ENCODE peak calls at places on chromosomes 11 and 22, in seven cellular contexts. Y is activated CD4-positive, alpha-beta T cell treated with anti-CD3 and anti-CD28 coated beads, Interleukin-2, amount 50 U/mL, for 48 hours; U is iris pigment epithelial cell; S is activated T-helper 2 cell treated with anti-CD3 and anti-CD28 coated beads, Interferon-gamma antibody, Interleukin-2, Interleukin-4, amounts not matched to agents 10 μg/mL and 5 μg/mL and 100 μg/mL, durations not matched to agents 14 hours and 24 hours and 36 hours; F is A673; E is 8988T; M is neural crest cell. I is an unnamed sample.
A peak's percentile ranks its signal among the peaks of the same experiment; 100 is the strongest.

GRCh38 chr11:130448416-130449068 is at the start of gene ADAMTS15:
- DNase-seq in Y (peak; percentile 56), S (peak; percentile 47), U (peak; percentile 72), F (peak; percentile 97), M (peak; percentile 81), E (peak; percentile 88), I (no peak)

GRCh38 chr11:16604784-16605439 is 133.5 kb upstream of the C11orf58 start:
- DNase-seq in F (peak; percentile 60), S (no peak), E (peak; percentile 28), Y (peak; percentile 24), M (peak; percentile 40), U (no peak), I (peak; percentile 32)

GRCh38 chr22:33352768-33353167 is 294.6 kb upstream of the SYN3 start:
- DNase-seq in S (no peak), U (no peak), F (no peak), E (no peak), M (no peak), Y (no peak), I (no peak)

GRCh38 chr22:25545677-25546076 is 18.8 kb upstream of the GRK3 start:
- DNase-seq in F (no peak), M (no peak), S (no peak), U (no peak), Y (no peak), E (no peak), I (no peak)

GRCh38 chr11:17936790-17937189 is 76.1 kb downstream of the SERGEF start:
- DNase-seq in Y (no peak), E (no peak), U (no peak), F (no peak), S (no peak), M (no peak), I (no peak)

GRCh38 chr22:37284807-37285355 is 2.6 kb downstream of the CYTH4 start:
- DNase-seq in F (no peak), Y (peak; percentile 34), U (no peak), S (no peak), E (no peak), M (no peak), I (no peak)

GRCh38 chr11:108324587-108324986 is 101.7 kb downstream of the ATM start:
- DNase-seq in M (no peak), Y (no peak), U (peak; percentile 59), E (no peak), S (no peak), F (peak; percentile 90), I (no peak)

GRCh38 chr11:76891793-76892192 is 31.1 kb downstream of the ACER3 start:
- DNase-seq in E (no peak), S (no peak), Y (no peak), M (no peak), F (no peak), U (no peak), I (no peak)

GRCh38 chr22:46971141-46971775 is 208.8 kb downstream of the TBC1D22A start:
- DNase-seq in S (no peak), U (peak; percentile 57), M (no peak), Y (no peak), F (no peak), E (no peak), I (no peak)

GRCh38 chr11:43691806-43692205 is 11.3 kb downstream of the HSD17B12 start:
- DNase-seq in S (no peak), M (no peak), Y (no peak), E (no peak), F (no peak), U (no peak), I (no peak)

GRCh38 chr11:72782081-72782920 is 11.5 kb downstream of the STARD10 start:
- DNase-seq in F (no peak), Y (no peak), U (no peak), S (no peak), M (no peak), E (peak; percentile 88), I (peak; percentile 56)

GRCh38 chr11:58395581-58395980 is 11.1 kb downstream of the OR5B3 start:
- DNase-seq in Y (no peak), E (no peak), U (no peak), S (no peak), M (no peak), F (no peak), I (no peak)

GRCh38 chr22:23155831-23156230 is 10.6 kb downstream of the RAB36 start:
- DNase-seq in F (no peak), M (no peak), U (no peak), Y (no peak), S (no peak), E (no peak), I (no peak)

GRCh38 chr11:86115542-86116385 is 46.9 kb upstream of the PICALM start:
- DNase-seq in S (no peak), Y (peak; percentile 16), M (no peak), F (no peak), E (no peak), U (peak; percentile 39), I (no peak)

GRCh38 chr11:67262731-67263675 is 3.3 kb upstream of the GRK2 start:
- DNase-seq in E (peak; percentile 100), S (peak; percentile 68), M (peak; percentile 83), Y (peak; percentile 86), U (peak; percentile 63), F (peak; percentile 90), I (peak; percentile 100)

GRCh38 chr11:100830978-100831732 is 144.1 kb downstream of the ARHGAP42 start:
- DNase-seq in E (no peak), Y (no peak), F (no peak), S (no peak), U (peak; percentile 82), M (no peak), I (no peak)